ENCODE peak calls at places on chromosomes 16 and 17, in ten cellular contexts. One of them, this sample, is unnamed.

GRCh38 chr16:10870137-10870776 is 6.7 kb upstream of the CIITA start:
- DNase-seq in PC-9: no peak
- DNase-seq in heart right ventricle: no peak
- DNase-seq in substantia nigra: no peak
- DNase-seq in endothelial cell of umbilical vein: no peak
- DNase-seq in tibial artery: no peak
- DNase-seq in transverse colon: no peak
- DNase-seq in PC-3: no peak
- DNase-seq in colonic mucosa: no peak
- DNase-seq in lung: no peak
- DNase-seq in this sample: no peak

GRCh38 chr17:603405-604193 is 111.0 kb downstream of the VPS53 start:
- DNase-seq in colonic mucosa: no peak
- DNase-seq in endothelial cell of umbilical vein: no peak
- DNase-seq in heart right ventricle: no peak
- DNase-seq in PC-3: no peak
- DNase-seq in lung: no peak
- DNase-seq in PC-9: no peak
- DNase-seq in transverse colon: no peak
- DNase-seq in substantia nigra: no peak
- DNase-seq in tibial artery: no peak
- DNase-seq in this sample: no peak

GRCh38 chr17:74759941-74760340 is 11.5 kb downstream of the NHERF1 start:
- DNase-seq in tibial artery: no peak
- DNase-seq in PC-9: peak; percentile 85
- DNase-seq in endothelial cell of umbilical vein: no peak
- DNase-seq in colonic mucosa: no peak
- DNase-seq in transverse colon: no peak
- DNase-seq in PC-3: peak; percentile 52
- DNase-seq in heart right ventricle: no peak
- DNase-seq in lung: peak; percentile 57
- DNase-seq in substantia nigra: no peak
- DNase-seq in this sample: no peak

GRCh38 chr17:15945493-15946209 is 721 bp downstream of the ADORA2B start:
- DNase-seq in substantia nigra: no peak
- DNase-seq in PC-3: no peak
- DNase-seq in endothelial cell of umbilical vein: no peak
- DNase-seq in PC-9: no peak
- DNase-seq in colonic mucosa: peak; percentile 46
- DNase-seq in heart right ventricle: no peak
- DNase-seq in transverse colon: peak; percentile 36
- DNase-seq in tibial artery: no peak
- DNase-seq in lung: no peak
- DNase-seq in this sample: no peak

GRCh38 chr16:29664133-29664912 is 1.3 kb downstream of the SPN start:
- DNase-seq in substantia nigra: no peak
- DNase-seq in endothelial cell of umbilical vein: no peak
- DNase-seq in tibial artery: no peak
- DNase-seq in PC-3: no peak
- DNase-seq in transverse colon: peak; percentile 32
- DNase-seq in heart right ventricle: no peak
- DNase-seq in colonic mucosa: no peak
- DNase-seq in lung: no peak
- DNase-seq in PC-9: no peak
- DNase-seq in this sample: no peak

GRCh38 chr17:43308999-43309398 is 75.2 kb upstream of the RNU2-1 start:
- DNase-seq in heart right ventricle: no peak
- DNase-seq in substantia nigra: no peak
- DNase-seq in endothelial cell of umbilical vein: no peak
- DNase-seq in transverse colon: no peak
- DNase-seq in PC-9: no peak
- DNase-seq in PC-3: no peak
- DNase-seq in lung: no peak
- DNase-seq in tibial artery: no peak
- DNase-seq in colonic mucosa: peak; percentile 12
- DNase-seq in this sample: no peak

GRCh38 chr16:88529596-88529995 is 40.6 kb upstream of the ZC3H18 start:
- DNase-seq in endothelial cell of umbilical vein: no peak
- DNase-seq in lung: no peak
- DNase-seq in colonic mucosa: no peak
- DNase-seq in PC-3: no peak
- DNase-seq in substantia nigra: no peak
- DNase-seq in transverse colon: no peak
- DNase-seq in PC-9: no peak
- DNase-seq in heart right ventricle: no peak
- DNase-seq in tibial artery: no peak
- DNase-seq in this sample: no peak

GRCh38 chr16:78099372-78100161 is at the start of gene WWOX:
- DNase-seq in PC-3: peak; percentile 94
- DNase-seq in colonic mucosa: peak; percentile 97
- DNase-seq in lung: peak; percentile 97
- DNase-seq in substantia nigra: peak; percentile 99
- DNase-seq in heart right ventricle: peak; percentile 96
- DNase-seq in endothelial cell of umbilical vein: peak; percentile 99
- DNase-seq in transverse colon: peak; percentile 98
- DNase-seq in tibial artery: peak; percentile 97
- DNase-seq in PC-9: peak; percentile 95
- DNase-seq in this sample: peak; percentile 97

GRCh38 chr16:8936421-8936820 is 27.3 kb downstream of the USP7 start:
- DNase-seq in endothelial cell of umbilical vein: peak; percentile 29
- DNase-seq in transverse colon: peak; percentile 66
- DNase-seq in heart right ventricle: no peak
- DNase-seq in tibial artery: no peak
- DNase-seq in substantia nigra: no peak
- DNase-seq in PC-9: peak; percentile 65
- DNase-seq in lung: no peak
- DNase-seq in PC-3: peak; percentile 71
- DNase-seq in colonic mucosa: no peak
- DNase-seq in this sample: no peak

GRCh38 chr17:29590979-29591736 is 1.7 kb upstream of the GIT1 start:
- DNase-seq in lung: no peak
- DNase-seq in heart right ventricle: peak; percentile 42
- DNase-seq in PC-9: no peak
- DNase-seq in endothelial cell of umbilical vein: no peak
- DNase-seq in colonic mucosa: no peak
- DNase-seq in substantia nigra: no peak
- DNase-seq in tibial artery: peak; percentile 63
- DNase-seq in PC-3: no peak
- DNase-seq in transverse colon: peak; percentile 42
- DNase-seq in this sample: no peak

GRCh38 chr16:89921699-89922476 is 1.3 kb upstream of the TUBB3 start:
- DNase-seq in colonic mucosa: peak; percentile 54
- DNase-seq in PC-9: peak; percentile 94
- DNase-seq in tibial artery: peak; percentile 78
- DNase-seq in lung: peak; percentile 73
- DNase-seq in heart right ventricle: peak; percentile 82
- DNase-seq in transverse colon: peak; percentile 59
- DNase-seq in substantia nigra: no peak
- DNase-seq in endothelial cell of umbilical vein: peak; percentile 91
- DNase-seq in PC-3: peak; percentile 87
- DNase-seq in this sample: no peak

GRCh38 chr17:64262422-64263260 is at the start of gene TEX2:
- DNase-seq in endothelial cell of umbilical vein: peak; percentile 42
- DNase-seq in tibial artery: peak; percentile 39
- DNase-seq in substantia nigra: no peak
- DNase-seq in PC-9: peak; percentile 31
- DNase-seq in PC-3: peak; percentile 41
- DNase-seq in heart right ventricle: peak; percentile 47
- DNase-seq in colonic mucosa: peak; percentile 62
- DNase-seq in lung: peak; percentile 66
- DNase-seq in transverse colon: peak; percentile 66
- DNase-seq in this sample: peak; percentile 54

GRCh38 chr17:64262125-64262421 is 987 bp downstream of the TEX2 start:
- DNase-seq in endothelial cell of umbilical vein: no peak
- DNase-seq in lung: no peak
- DNase-seq in heart right ventricle: no peak
- DNase-seq in tibial artery: no peak
- DNase-seq in substantia nigra: no peak
- DNase-seq in transverse colon: no peak
- DNase-seq in PC-9: no peak
- DNase-seq in PC-3: no peak
- DNase-seq in colonic mucosa: no peak
- DNase-seq in this sample: no peak

GRCh38 chr17:64259436-64259835 is 3.6 kb downstream of the TEX2 start:
- DNase-seq in endothelial cell of umbilical vein: no peak
- DNase-seq in PC-3: no peak
- DNase-seq in heart right ventricle: no peak
- DNase-seq in tibial artery: no peak
- DNase-seq in lung: no peak
- DNase-seq in PC-9: no peak
- DNase-seq in colonic mucosa: no peak
- DNase-seq in substantia nigra: no peak
- DNase-seq in transverse colon: no peak
- DNase-seq in this sample: no peak

GRCh38 chr17:64261422-64262124 is 1.5 kb downstream of the TEX2 start:
- DNase-seq in substantia nigra: no peak
- DNase-seq in tibial artery: no peak
- DNase-seq in transverse colon: no peak
- DNase-seq in endothelial cell of umbilical vein: no peak
- DNase-seq in PC-3: no peak
- DNase-seq in heart right ventricle: no peak
- DNase-seq in lung: no peak
- DNase-seq in PC-9: no peak
- DNase-seq in colonic mucosa: no peak
- DNase-seq in this sample: no peak

GRCh38 chr17:64259922-64260321 is 3.1 kb downstream of the TEX2 start:
- DNase-seq in heart right ventricle: no peak
- DNase-seq in PC-3: peak; percentile 78
- DNase-seq in tibial artery: no peak
- DNase-seq in colonic mucosa: peak; percentile 23
- DNase-seq in PC-9: no peak
- DNase-seq in endothelial cell of umbilical vein: no peak
- DNase-seq in transverse colon: no peak
- DNase-seq in lung: no peak
- DNase-seq in substantia nigra: no peak
- DNase-seq in this sample: no peak
- H3K27ac ChIP-seq in heart right ventricle: no peak overlapping the region
- H3K27ac ChIP-seq in PC-3: no peak overlapping the region
- H3K27ac ChIP-seq in tibial artery: no peak overlapping the region
- H3K27ac ChIP-seq in colonic mucosa: no peak overlapping the region
- H3K27ac ChIP-seq in PC-9: no peak overlapping the region
- H3K27ac ChIP-seq in endothelial cell of umbilical vein: no peak overlapping the region
- H3K27ac ChIP-seq in transverse colon: no peak overlapping the region
- H3K27ac ChIP-seq in lung: no peak overlapping the region
- H3K27ac ChIP-seq in substantia nigra: no peak overlapping the region
- H3K27ac ChIP-seq in this sample: no peak overlapping the region

GRCh38 chr16:4323071-4323844 is 7.4 kb downstream of the GLIS2 start:
- DNase-seq in endothelial cell of umbilical vein: no peak
- DNase-seq in heart right ventricle: no peak
- DNase-seq in colonic mucosa: no peak
- DNase-seq in lung: no peak
- DNase-seq in PC-9: peak; percentile 95
- DNase-seq in substantia nigra: no peak
- DNase-seq in tibial artery: no peak
- DNase-seq in PC-3: no peak
- DNase-seq in transverse colon: no peak
- DNase-seq in this sample: peak; percentile 61
- H3K27ac ChIP-seq in endothelial cell of umbilical vein: no peak overlapping the region
- H3K27ac ChIP-seq in heart right ventricle: peak overlapping the region; percentile 85
- H3K27ac ChIP-seq in colonic mucosa: peak overlapping the region; percentile 46
- H3K27ac ChIP-seq in lung: peak overlapping the region; percentile 68
- H3K27ac ChIP-seq in PC-9: no peak overlapping the region
- H3K27ac ChIP-seq in substantia nigra: peak overlapping the region; percentile 49
- H3K27ac ChIP-seq in tibial artery: peak overlapping the region; percentile 93
- H3K27ac ChIP-seq in PC-3: no peak overlapping the region
- H3K27ac ChIP-seq in transverse colon: peak overlapping the region; percentile 78
- H3K27ac ChIP-seq in this sample: peak overlapping the region; percentile 79

DNA sequence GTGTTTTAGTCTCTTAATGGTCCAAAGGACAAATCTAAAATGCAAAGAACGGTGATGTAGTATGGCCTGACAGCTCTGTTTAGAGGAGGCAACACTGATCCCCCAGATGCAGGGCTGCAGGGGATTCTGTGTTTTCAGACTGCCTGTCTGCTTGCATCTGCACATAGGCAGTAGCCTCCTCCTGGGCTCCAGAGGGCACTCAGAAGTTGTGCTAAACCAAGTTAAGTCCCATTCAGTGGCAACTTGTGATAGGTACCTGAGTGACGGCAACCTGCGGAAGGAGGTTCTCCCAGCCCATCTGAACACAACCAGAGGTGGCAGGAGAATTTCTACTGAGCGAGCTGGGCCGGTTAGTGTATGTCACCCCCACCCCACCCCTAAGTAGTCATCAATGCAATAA is 9.9 kb downstream of the HAS3 start:
- DNase-seq in tibial artery: no peak
- DNase-seq in PC-9: no peak
- DNase-seq in PC-3: no peak
- DNase-seq in substantia nigra: no peak
- DNase-seq in colonic mucosa: no peak
- DNase-seq in transverse colon: no peak
- DNase-seq in heart right ventricle: no peak
- DNase-seq in lung: no peak
- DNase-seq in endothelial cell of umbilical vein: no peak
- DNase-seq in this sample: no peak
- H3K27ac ChIP-seq in tibial artery: no peak overlapping the region
- H3K27ac ChIP-seq in PC-9: no peak overlapping the region
- H3K27ac ChIP-seq in PC-3: no peak overlapping the region
- H3K27ac ChIP-seq in substantia nigra: no peak overlapping the region
- H3K27ac ChIP-seq in colonic mucosa: no peak overlapping the region
- H3K27ac ChIP-seq in transverse colon: no peak overlapping the region
- H3K27ac ChIP-seq in heart right ventricle: no peak overlapping the region
- H3K27ac ChIP-seq in lung: no peak overlapping the region
- H3K27ac ChIP-seq in endothelial cell of umbilical vein: no peak overlapping the region
- H3K27ac ChIP-seq in this sample: no peak overlapping the region

GRCh38 chr17:8742828-8743227 is 1.8 kb downstream of the CCDC42 start:
- DNase-seq in transverse colon: no peak
- DNase-seq in substantia nigra: no peak
- DNase-seq in PC-9: no peak
- DNase-seq in lung: peak; percentile 53
- DNase-seq in endothelial cell of umbilical vein: no peak
- DNase-seq in PC-3: no peak
- DNase-seq in colonic mucosa: no peak
- DNase-seq in heart right ventricle: no peak
- DNase-seq in tibial artery: no peak
- DNase-seq in this sample: no peak

GRCh38 chr17:8746501-8747236 is 2.0 kb upstream of the CCDC42 start:
- DNase-seq in heart right ventricle: no peak
- DNase-seq in lung: no peak
- DNase-seq in tibial artery: no peak
- DNase-seq in colonic mucosa: no peak
- DNase-seq in endothelial cell of umbilical vein: no peak
- DNase-seq in substantia nigra: no peak
- DNase-seq in PC-9: no peak
- DNase-seq in transverse colon: no peak
- DNase-seq in PC-3: no peak
- DNase-seq in this sample: no peak

GRCh38 chr17:8744086-8744781 is 402 bp downstream of the CCDC42 start:
- DNase-seq in transverse colon: no peak
- DNase-seq in PC-3: no peak
- DNase-seq in tibial artery: no peak
- DNase-seq in substantia nigra: no peak
- DNase-seq in colonic mucosa: no peak
- DNase-seq in endothelial cell of umbilical vein: no peak
- DNase-seq in heart right ventricle: no peak
- DNase-seq in PC-9: no peak
- DNase-seq in lung: no peak
- DNase-seq in this sample: no peak

GRCh38 chr17:8747731-8748130 is 3.1 kb upstream of the CCDC42 start:
- DNase-seq in PC-9: no peak
- DNase-seq in PC-3: no peak
- DNase-seq in substantia nigra: no peak
- DNase-seq in tibial artery: no peak
- DNase-seq in heart right ventricle: no peak
- DNase-seq in lung: no peak
- DNase-seq in transverse colon: no peak
- DNase-seq in endothelial cell of umbilical vein: no peak
- DNase-seq in colonic mucosa: no peak
- DNase-seq in this sample: no peak

GRCh38 chr17:8745586-8746500 is 1.2 kb upstream of the CCDC42 start:
- DNase-seq in lung: peak; percentile 70
- DNase-seq in substantia nigra: peak; percentile 18
- DNase-seq in PC-9: peak; percentile 59
- DNase-seq in colonic mucosa: peak; percentile 66
- DNase-seq in PC-3: peak; percentile 38
- DNase-seq in heart right ventricle: peak; percentile 71
- DNase-seq in transverse colon: peak; percentile 70
- DNase-seq in endothelial cell of umbilical vein: peak; percentile 62
- DNase-seq in tibial artery: peak; percentile 63
- DNase-seq in this sample: no peak
- H3K27ac ChIP-seq in lung: no peak overlapping the region
- H3K27ac ChIP-seq in substantia nigra: no peak overlapping the region
- H3K27ac ChIP-seq in PC-9: no peak overlapping the region
- H3K27ac ChIP-seq in colonic mucosa: no peak overlapping the region
- H3K27ac ChIP-seq in PC-3: no peak overlapping the region
- H3K27ac ChIP-seq in heart right ventricle: peak overlapping the region; percentile 39
- H3K27ac ChIP-seq in transverse colon: peak overlapping the region; percentile 54
- H3K27ac ChIP-seq in endothelial cell of umbilical vein: no peak overlapping the region
- H3K27ac ChIP-seq in tibial artery: peak overlapping the region; percentile 87
- H3K27ac ChIP-seq in this sample: no peak overlapping the region

This sample was measured in dorsolateral prefrontal cortex.